ENCODE peak calls at places on chromosomes 11 and 22, in five cellular contexts. One of them, this sample, is unnamed.

GRCh38 chr11:42524534-42525227 is 787.1 kb upstream of the API5 start:
- DNase-seq in OCI-M1: peak
- DNase-seq in caudate nucleus: peak
- DNase-seq in BJ: peak
- DNase-seq in HFF-Myc: peak
- DNase-seq in this sample: peak

GRCh38 chr22:18965526-18966421 is 29.7 kb upstream of the PRODH start:
- DNase-seq in OCI-M1: no peak
- DNase-seq in caudate nucleus: peak
- DNase-seq in BJ: no peak
- DNase-seq in HFF-Myc: no peak
- DNase-seq in this sample: no peak

GRCh38 chr22:42001127-42001526 is 2.5 kb downstream of the WBP2NL start:
- DNase-seq in OCI-M1: no peak
- DNase-seq in caudate nucleus: no peak
- DNase-seq in BJ: no peak
- DNase-seq in HFF-Myc: no peak
- DNase-seq in this sample: no peak

GRCh38 chr22:24834845-24835570 is 29.0 kb downstream of the SGSM1 start:
- DNase-seq in OCI-M1: peak
- DNase-seq in caudate nucleus: no peak
- DNase-seq in BJ: no peak
- DNase-seq in HFF-Myc: no peak
- DNase-seq in this sample: peak

GRCh38 chr11:11913395-11913794 is 71.6 kb downstream of the USP47 start:
- DNase-seq in OCI-M1: no peak
- DNase-seq in caudate nucleus: no peak
- DNase-seq in BJ: no peak
- DNase-seq in HFF-Myc: no peak
- DNase-seq in this sample: no peak

GRCh38 chr11:76805206-76805913 is 22.2 kb downstream of the TSKU start:
- DNase-seq in OCI-M1: peak
- DNase-seq in caudate nucleus: no peak
- DNase-seq in BJ: no peak
- DNase-seq in HFF-Myc: no peak
- DNase-seq in this sample: no peak

GRCh38 chr22:17164392-17165024 is 5.4 kb upstream of the HDHD5 start:
- DNase-seq in OCI-M1: no peak
- DNase-seq in caudate nucleus: no peak
- DNase-seq in BJ: no peak
- DNase-seq in HFF-Myc: no peak
- DNase-seq in this sample: peak

GRCh38 chr11:60790726-60791125 is 5.6 kb downstream of the MS4A10 start:
- DNase-seq in OCI-M1: no peak
- DNase-seq in caudate nucleus: no peak
- DNase-seq in BJ: no peak
- DNase-seq in HFF-Myc: no peak
- DNase-seq in this sample: no peak

GRCh38 chr11:117478926-117479325 is 151.3 kb downstream of the CEP164 start:
- DNase-seq in OCI-M1: no peak
- DNase-seq in caudate nucleus: no peak
- DNase-seq in BJ: no peak
- DNase-seq in HFF-Myc: no peak
- DNase-seq in this sample: no peak

GRCh38 chr22:41405588-41405987 is 23.8 kb downstream of the TEF start:
- DNase-seq in OCI-M1: no peak
- DNase-seq in caudate nucleus: no peak
- DNase-seq in BJ: no peak
- DNase-seq in HFF-Myc: no peak
- DNase-seq in this sample: no peak

GRCh38 chr11:110909331-110909730 is 197.1 kb upstream of the ARHGAP20 start:
- DNase-seq in OCI-M1: no peak
- DNase-seq in caudate nucleus: no peak
- DNase-seq in BJ: no peak
- DNase-seq in HFF-Myc: no peak
- DNase-seq in this sample: peak

GRCh38 chr11:46363031-46363407 is 15.8 kb downstream of the DGKZ start:
- DNase-seq in OCI-M1: no peak
- DNase-seq in caudate nucleus: peak
- DNase-seq in BJ: no peak
- DNase-seq in HFF-Myc: no peak
- DNase-seq in this sample: no peak

GRCh38 chr11:14312736-14313438 is 46.1 kb downstream of the RRAS2 start:
- DNase-seq in OCI-M1: no peak
- DNase-seq in caudate nucleus: no peak
- DNase-seq in BJ: peak
- DNase-seq in HFF-Myc: peak
- DNase-seq in this sample: no peak

GRCh38 chr11:111603633-111604130 is 1.4 kb downstream of the SIK2 start:
- DNase-seq in OCI-M1: peak
- DNase-seq in caudate nucleus: no peak
- DNase-seq in BJ: no peak
- DNase-seq in HFF-Myc: no peak
- DNase-seq in this sample: no peak

GRCh38 chr11:21511835-21512440 is 680.9 kb upstream of the ANO5 start:
- DNase-seq in OCI-M1: peak
- DNase-seq in caudate nucleus: peak
- DNase-seq in BJ: no peak
- DNase-seq in HFF-Myc: no peak
- DNase-seq in this sample: peak

GRCh38 chr22:47337161-47337621 is 574.7 kb downstream of the TBC1D22A start:
- DNase-seq in OCI-M1: peak
- DNase-seq in caudate nucleus: peak
- DNase-seq in BJ: peak
- DNase-seq in HFF-Myc: peak
- DNase-seq in this sample: no peak

GRCh38 chr11:124950606-124951330 is 3.2 kb upstream of the CCDC15 start:
- DNase-seq in OCI-M1: no peak
- DNase-seq in caudate nucleus: no peak
- DNase-seq in BJ: no peak
- DNase-seq in HFF-Myc: no peak
- DNase-seq in this sample: no peak

GRCh38 chr11:73402834-73403185 is 26.6 kb downstream of the RELT start:
- DNase-seq in OCI-M1: peak
- DNase-seq in caudate nucleus: no peak
- DNase-seq in BJ: no peak
- DNase-seq in HFF-Myc: no peak
- DNase-seq in this sample: no peak

GRCh38 chr22:41009222-41009948 is 58.2 kb downstream of the RBX1 start:
- DNase-seq in OCI-M1: no peak
- DNase-seq in caudate nucleus: no peak
- DNase-seq in BJ: no peak
- DNase-seq in HFF-Myc: peak
- DNase-seq in this sample: no peak

GRCh38 chr11:73239571-73240189 is 21.6 kb downstream of the P2RY2 start:
- DNase-seq in OCI-M1: no peak
- DNase-seq in caudate nucleus: no peak
- DNase-seq in BJ: no peak
- DNase-seq in HFF-Myc: no peak
- DNase-seq in this sample: no peak

GRCh38 chr11:106288057-106288456 is 210.6 kb downstream of the AASDHPPT start:
- DNase-seq in OCI-M1: no peak
- DNase-seq in caudate nucleus: no peak
- DNase-seq in BJ: no peak
- DNase-seq in HFF-Myc: no peak
- DNase-seq in this sample: no peak

GRCh38 chr11:6554828-6555706 is 48.3 kb downstream of the RRP8 start:
- DNase-seq in OCI-M1: peak
- DNase-seq in caudate nucleus: no peak
- DNase-seq in BJ: no peak
- DNase-seq in HFF-Myc: no peak
- DNase-seq in this sample: no peak

GRCh38 chr22:44351685-44352377 is 39.1 kb upstream of the SHISAL1 start:
- DNase-seq in OCI-M1: peak
- DNase-seq in caudate nucleus: no peak
- DNase-seq in BJ: peak
- DNase-seq in HFF-Myc: peak
- DNase-seq in this sample: no peak

GRCh38 chr22:45919504-45920286 is 57.3 kb downstream of the WNT7B start:
- DNase-seq in OCI-M1: no peak
- DNase-seq in caudate nucleus: no peak
- DNase-seq in BJ: no peak
- DNase-seq in HFF-Myc: no peak
- DNase-seq in this sample: no peak

GRCh38 chr11:2884424-2884815 is 1.2 kb downstream of the CDKN1C start:
- DNase-seq in OCI-M1: no peak
- DNase-seq in caudate nucleus: peak
- DNase-seq in BJ: no peak
- DNase-seq in HFF-Myc: no peak
- DNase-seq in this sample: peak

GRCh38 chr22:50621948-50622722 is 5.8 kb downstream of the ARSA start:
- DNase-seq in OCI-M1: peak
- DNase-seq in caudate nucleus: no peak
- DNase-seq in BJ: no peak
- DNase-seq in HFF-Myc: no peak
- DNase-seq in this sample: no peak

GRCh38 chr22:46138058-46138797 is 12.1 kb upstream of the PPARA start:
- DNase-seq in OCI-M1: no peak
- DNase-seq in caudate nucleus: no peak
- DNase-seq in BJ: no peak
- DNase-seq in HFF-Myc: no peak
- DNase-seq in this sample: no peak

This sample was measured in HEK293T.